ENCODE peak calls at places on chromosomes 4 and X, in seven cellular contexts. L, I, S, H, F, T and J are unnamed samples.

GRCh38 chrX:102712967-102713677 is 874 bp downstream of the GPRASP2 start:
- DNase-seq in T (peak; percentile 10), H (peak; percentile 32), I (no peak), F (peak; percentile 31), L (peak; percentile 94), S (no peak), J (peak; percentile 9)

GRCh38 chrX:79366888-79367749 is at the start of gene ITM2A:
- DNase-seq in T (no peak), H (peak; percentile 49), F (no peak), S (peak; percentile 53), L (peak; percentile 85), I (no peak), J (no peak)

GRCh38 chr4:10491420-10491819 is 34.2 kb upstream of the ZNF518B start:
- DNase-seq in T (no peak), S (no peak), L (no peak), I (no peak), F (no peak), H (no peak), J (no peak)

GRCh38 chrX:131728295-131729145 is 184.6 kb downstream of the OR13H1 start:
- DNase-seq in S (no peak), F (peak; percentile 39), L (peak; percentile 92), I (peak; percentile 88), T (no peak), H (no peak), J (peak; percentile 83)

GRCh38 chrX:118228041-118228440 is 111.4 kb upstream of the KLHL13 start:
- DNase-seq in L (no peak), H (no peak), T (no peak), I (no peak), S (no peak), F (no peak), J (no peak)

GRCh38 chr4:61723492-61723891 is 523.4 kb downstream of the ADGRL3 start:
- DNase-seq in I (no peak), T (no peak), F (no peak), L (no peak), S (no peak), H (no peak), J (no peak)

GRCh38 chr4:175469519-175469918 is 342.5 kb downstream of the GPM6A start:
- DNase-seq in S (no peak), L (no peak), H (no peak), F (no peak), I (no peak), T (no peak), J (no peak)

GRCh38 chrX:77167993-77168392 is 279.2 kb upstream of the FGF16 start:
- DNase-seq in H (no peak), I (no peak), S (no peak), L (no peak), T (no peak), F (no peak), J (no peak)

GRCh38 chrX:120791013-120791643 is 84.5 kb downstream of the CT47B1 start:
- DNase-seq in I (no peak), T (no peak), F (no peak), L (peak; percentile 83), H (no peak), S (no peak), J (no peak)

GRCh38 chr4:155906554-155907247 is 3.2 kb downstream of the TDO2 start:
- DNase-seq in T (peak; percentile 63), L (no peak), F (no peak), S (no peak), H (no peak), I (no peak), J (no peak)

GRCh38 chr4:152953514-152953913 is 17.4 kb downstream of the FHDC1 start:
- DNase-seq in F (no peak), H (no peak), L (no peak), T (no peak), I (no peak), S (no peak), J (no peak)

GRCh38 chr4:171846232-171846631 is 33.0 kb downstream of the GALNTL6 start:
- DNase-seq in I (peak; percentile 27), L (no peak), F (no peak), S (no peak), H (peak; percentile 63), T (peak; percentile 49), J (no peak)

GRCh38 chr4:71559957-71560541 is 221.2 kb downstream of the SLC4A4 start:
- DNase-seq in H (no peak), I (no peak), F (no peak), L (no peak), S (no peak), T (no peak), J (no peak)

GRCh38 chr4:13484749-13485345 is 707 bp upstream of the RAB28 start:
- DNase-seq in H (no peak), F (no peak), S (no peak), I (peak; percentile 23), L (no peak), T (peak; percentile 11), J (no peak)

GRCh38 chrX:101208152-101208905 is 11.3 kb upstream of the DRP2 start:
- DNase-seq in L (no peak), T (no peak), F (no peak), H (no peak), I (no peak), S (no peak), J (no peak)

GRCh38 chr4:187309456-187309855 is 585.8 kb upstream of the FAT1 start:
- DNase-seq in T (no peak), S (no peak), L (no peak), I (no peak), F (no peak), H (no peak), J (no peak)

GRCh38 chrX:30618160-30618765 is 35.0 kb upstream of the GK start:
- DNase-seq in T (no peak), L (no peak), H (no peak), I (no peak), S (no peak), F (no peak), J (no peak)

GRCh38 chr4:113823291-113823659 is 61.7 kb upstream of the CAMK2D start:
- DNase-seq in H (no peak), S (no peak), L (no peak), T (no peak), I (no peak), F (no peak), J (no peak)

GRCh38 chrX:135425026-135425425 is 3.3 kb downstream of the SMIM10L2A start:
- DNase-seq in F (no peak), H (no peak), L (peak; percentile 60), S (no peak), I (no peak), T (no peak), J (no peak)

GRCh38 chr4:186020793-186021407 is 48.1 kb upstream of the TLR3 start:
- DNase-seq in F (no peak), S (no peak), L (no peak), H (no peak), I (no peak), T (no peak), J (peak; percentile 37)

GRCh38 chr4:152997771-152998487 is 61.8 kb downstream of the FHDC1 start:
- DNase-seq in L (no peak), I (no peak), H (no peak), S (no peak), F (no peak), T (no peak), J (no peak)

GRCh38 chr4:80199004-80199579 is 1.8 kb downstream of the PRDM8 start:
- DNase-seq in I (no peak), H (no peak), L (peak; percentile 27), F (no peak), S (no peak), T (no peak), J (no peak)

GRCh38 chrX:6225307-6226052 is 3.2 kb downstream of the NLGN4X start:
- DNase-seq in T (no peak), I (no peak), S (no peak), H (no peak), L (no peak), F (peak; percentile 27), J (no peak)

GRCh38 chr4:56976283-56976877 is 1.0 kb downstream of the NOA1 start:
- DNase-seq in L (no peak), H (peak; percentile 36), F (no peak), I (no peak), S (no peak), T (no peak), J (no peak)

GRCh38 chr4:150010525-150011126 is 67.6 kb upstream of the DCLK2 start:
- DNase-seq in I (peak; percentile 47), H (peak; percentile 9), L (no peak), T (peak; percentile 31), F (peak; percentile 37), S (no peak), J (no peak)

GRCh38 chr4:129862461-129862860 is 766.5 kb downstream of the C4orf33 start:
- DNase-seq in F (no peak), I (no peak), S (no peak), L (no peak), H (no peak), T (no peak), J (no peak)